ENCODE peak calls at places on chromosomes 2 and 18, in seven cellular contexts. S, M, L, P, O, I and B are unnamed samples.

GRCh38 chr2:43114210-43114609 is 112.2 kb downstream of the ZFP36L2 start:
- DNase-seq in S (no peak), M (peak), L (peak), P (peak), O (peak), I (no peak), B (peak)

GRCh38 chr2:32760628-32761027 is 132.8 kb downstream of the TTC27 start:
- DNase-seq in S (no peak), M (no peak), L (no peak), P (no peak), O (no peak), I (no peak), B (no peak)

GRCh38 chr2:25491003-25491696 is 149.4 kb upstream of the DNMT3A start:
- DNase-seq in S (no peak), M (peak), L (no peak), P (no peak), O (peak), I (no peak), B (peak)

GRCh38 chr2:160394153-160394552 is 99.5 kb downstream of the RBMS1 start:
- DNase-seq in S (no peak), M (no peak), L (peak), P (no peak), O (no peak), I (no peak), B (no peak)

GRCh38 chr18:26479686-26480079 is 68.7 kb downstream of the KCTD1 start:
- DNase-seq in S (no peak), M (no peak), L (no peak), P (no peak), O (peak), I (no peak), B (no peak)

GRCh38 chr18:21831413-21831831 is 90.8 kb downstream of the MIB1 start:
- DNase-seq in S (no peak), M (no peak), L (no peak), P (peak), O (no peak), I (no peak), B (no peak)

GRCh38 chr2:74333175-74333574 is 10.0 kb downstream of the SLC4A5 start:
- DNase-seq in S (peak), M (peak), L (peak), P (peak), O (peak), I (no peak), B (peak)

GRCh38 chr2:68653538-68653982 is 10.2 kb downstream of the PROKR1 start:
- DNase-seq in S (no peak), M (peak), L (peak), P (peak), O (peak), I (peak), B (peak)

GRCh38 chr2:200609027-200609614 is 23.3 kb downstream of the AOX1 start:
- DNase-seq in S (peak), M (peak), L (no peak), P (peak), O (peak), I (peak), B (peak)

GRCh38 chr2:64405476-64406406 is 48.2 kb upstream of the LGALSL start:
- DNase-seq in S (no peak), M (peak), L (no peak), P (peak), O (peak), I (peak), B (peak)

GRCh38 chr2:85717308-85718005 is 23.3 kb downstream of the GNLY start:
- DNase-seq in S (no peak), M (no peak), L (no peak), P (no peak), O (peak), I (no peak), B (no peak)

GRCh38 chr18:525066-525797 is 24.7 kb upstream of the COLEC12 start:
- DNase-seq in S (no peak), M (peak), L (no peak), P (peak), O (peak), I (peak), B (no peak)

GRCh38 chr2:239566995-239567580 is 166.3 kb upstream of the HDAC4 start:
- DNase-seq in S (no peak), M (no peak), L (peak), P (no peak), O (no peak), I (no peak), B (no peak)

GRCh38 chr18:59318460-59318859 is at the start of gene CPLX4:
- DNase-seq in S (no peak), M (no peak), L (no peak), P (no peak), O (no peak), I (no peak), B (no peak)

GRCh38 chr2:220373878-220374277 is 746.4 kb downstream of the SLC4A3 start:
- DNase-seq in S (no peak), M (no peak), L (no peak), P (peak), O (peak), I (no peak), B (peak)

GRCh38 chr2:141271346-141271745 is 859.5 kb downstream of the LRP1B start:
- DNase-seq in S (no peak), M (no peak), L (no peak), P (peak), O (peak), I (no peak), B (no peak)

GRCh38 chr2:169479257-169480078 is at the start of gene BBS5:
- DNase-seq in S (peak), M (peak), L (peak), P (peak), O (peak), I (peak), B (peak)

GRCh38 chr18:49127606-49128190 is 176.9 kb upstream of the SMAD7 start:
- DNase-seq in S (no peak), M (no peak), L (peak), P (no peak), O (no peak), I (no peak), B (no peak)

GRCh38 chr2:177353084-177353483 is 39.5 kb upstream of the AGPS start:
- DNase-seq in S (no peak), M (no peak), L (no peak), P (peak), O (peak), I (no peak), B (no peak)

GRCh38 chr18:41695441-41695840 is 259.6 kb upstream of the PIK3C3 start:
- DNase-seq in S (no peak), M (no peak), L (no peak), P (peak), O (no peak), I (no peak), B (no peak)

GRCh38 chr2:165624139-165624803 is 154.8 kb downstream of the CSRNP3 start:
- DNase-seq in S (no peak), M (no peak), L (no peak), P (no peak), O (no peak), I (no peak), B (no peak)

GRCh38 chr2:171515672-171516298 is 6.5 kb upstream of the CYBRD1 start:
- DNase-seq in S (no peak), M (peak), L (no peak), P (peak), O (peak), I (no peak), B (peak)

GRCh38 chr2:96549967-96550786 is 13.6 kb downstream of the ARID5A start:
- DNase-seq in S (peak), M (no peak), L (no peak), P (peak), O (no peak), I (no peak), B (peak)
- TF ChIP-seq CTCF in S (no peak), M (peak), L (no peak), P (peak), O (no peak), I (no peak), B (no peak)

GRCh38 chr2:223050188-223050587 is 1.8 kb upstream of the KCNE4 start:
- DNase-seq in S (no peak), M (no peak), L (no peak), P (no peak), O (no peak), I (no peak), B (no peak)

GRCh38 chr2:223052710-223053261 is 796 bp downstream of the KCNE4 start:
- DNase-seq in S (no peak), M (no peak), L (no peak), P (no peak), O (no peak), I (no peak), B (no peak)

GRCh38 chr2:223050900-223051299 is 1.1 kb upstream of the KCNE4 start:
- DNase-seq in S (no peak), M (no peak), L (no peak), P (no peak), O (peak), I (no peak), B (no peak)

GRCh38 chr2:223053431-223054192 is 1.6 kb downstream of the KCNE4 start:
- DNase-seq in S (no peak), M (no peak), L (peak), P (no peak), O (no peak), I (no peak), B (no peak)

DNA sequence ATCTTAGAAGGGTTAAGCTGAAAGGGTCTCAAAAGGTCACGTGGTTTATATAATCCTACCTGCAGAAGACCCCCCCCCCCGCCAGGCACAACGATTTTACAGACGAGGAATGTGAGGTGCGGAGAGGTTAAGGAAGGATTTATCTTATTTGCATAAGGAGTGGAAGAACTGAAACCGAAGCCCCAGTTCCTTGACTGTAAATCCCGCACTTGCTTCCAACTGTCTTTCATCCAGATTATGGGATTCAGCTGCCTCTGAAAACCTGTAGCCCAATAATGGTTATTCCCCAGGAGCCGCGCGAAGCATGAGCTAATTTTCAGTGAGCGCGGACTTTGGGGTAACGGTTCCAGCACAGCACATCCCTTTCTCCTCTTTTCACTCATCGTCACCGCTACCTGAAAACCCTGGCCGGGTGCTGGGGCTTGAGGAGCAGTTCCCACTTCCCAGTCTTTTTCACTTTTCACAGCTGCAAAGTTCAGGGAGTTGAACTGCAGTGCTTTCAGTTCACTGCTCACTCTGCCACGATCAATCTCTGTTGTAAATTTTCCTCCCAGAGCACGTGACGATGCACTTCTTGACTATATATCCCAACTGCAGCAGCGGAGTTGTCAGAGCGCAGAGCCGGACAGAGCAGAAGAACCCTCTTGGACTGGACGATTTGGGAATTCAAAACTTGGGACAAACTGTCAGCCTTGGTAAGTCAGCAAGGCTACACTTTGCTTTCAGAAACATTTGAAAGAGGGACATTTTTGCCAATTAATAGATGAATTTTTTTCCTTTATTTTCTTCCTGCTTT is at the start of gene KCNE4:
- DNase-seq in S (no peak), M (no peak), L (no peak), P (peak), O (peak), I (no peak), B (no peak)
- H3K4me3 ChIP-seq in S (no peak), M (no peak), L (no peak), P (peak), O (peak), I (peak), B (peak)

GRCh38 chr2:127577208-127577475 is 41.7 kb downstream of the MYO7B start:
- DNase-seq in S (no peak), M (no peak), L (no peak), P (no peak), O (no peak), I (no peak), B (no peak)
- TF ChIP-seq CTCF in S (no peak), M (no peak), L (no peak), P (no peak), O (no peak), I (no peak), B (no peak)

GRCh38 chr2:112034924-112035323 is 20.1 kb upstream of the TMEM87B start:
- DNase-seq in S (no peak), M (no peak), L (no peak), P (no peak), O (no peak), I (no peak), B (no peak)

GRCh38 chr2:112032615-112033457 is 22.2 kb upstream of the TMEM87B start:
- DNase-seq in S (peak), M (peak), L (peak), P (peak), O (peak), I (peak), B (peak)

GRCh38 chr2:112033600-112033999 is 21.5 kb upstream of the TMEM87B start:
- DNase-seq in S (peak), M (peak), L (no peak), P (peak), O (peak), I (peak), B (peak)

GRCh38 chr2:112031473-112031872 is 23.6 kb upstream of the TMEM87B start:
- DNase-seq in S (no peak), M (no peak), L (no peak), P (peak), O (peak), I (no peak), B (peak)

GRCh38 chr2:112031916-112032582 is 23.0 kb upstream of the TMEM87B start:
- DNase-seq in S (no peak), M (peak), L (peak), P (peak), O (no peak), I (no peak), B (peak)
- H3K4me3 ChIP-seq in S (no peak), M (peak), L (peak), P (no peak), O (no peak), I (no peak), B (no peak)